ENCODE peak calls at places on chromosomes 12 and 14, in ten cellular contexts. S is activated naive CD4-positive, alpha-beta T cell; E is mucosa of gallbladder; W is DMS 273 treated with DMSO at 0.1 percent for 48 hours; K is GM13977; N is pons; T is activated T-cell treated with anti-CD3 and anti-CD28 coated beads, Interleukin-2, amount 50 U/mL, for 72 hours; L is T47D; D is cardiac fibroblast; R is NCI-H1048. O is an unnamed sample.

GRCh38 chr12:94535614-94535932 is 75.9 kb upstream of the CEP83 start:
- DNase-seq in S (no peak), E (no peak), W (no peak), K (no peak), N (no peak), T (no peak), L (no peak), D (no peak), R (no peak), O (no peak)

GRCh38 chr14:39169541-39169900 is 612 bp downstream of the TRAPPC6B start:
- DNase-seq in S (no peak), E (no peak), W (no peak), K (no peak), N (peak; percentile 24), T (no peak), L (peak; percentile 67), D (peak; percentile 12), R (no peak), O (peak; percentile 32)

GRCh38 chr14:74038015-74038859 is 19.1 kb downstream of the BBOF1 start:
- DNase-seq in S (no peak), E (no peak), W (peak; percentile 32), K (peak; percentile 58), N (peak; percentile 75), T (peak; percentile 21), L (peak; percentile 81), D (peak; percentile 76), R (peak; percentile 3), O (peak; percentile 43)

GRCh38 chr12:107320929-107321618 is 227.7 kb upstream of the CRY1 start:
- DNase-seq in S (peak; percentile 74), E (no peak), W (no peak), K (no peak), N (no peak), T (peak; percentile 78), L (no peak), D (no peak), R (no peak), O (no peak)

GRCh38 chr14:53564870-53565269 is 391.8 kb downstream of the BMP4 start:
- DNase-seq in S (no peak), E (no peak), W (no peak), K (no peak), N (no peak), T (no peak), L (no peak), D (no peak), R (no peak), O (no peak)

GRCh38 chr14:65502676-65503124 is 90.2 kb downstream of the FUT8 start:
- DNase-seq in S (no peak), E (no peak), W (no peak), K (no peak), N (no peak), T (no peak), L (no peak), D (peak; percentile 63), R (no peak), O (no peak)

GRCh38 chr12:71019282-71019831 is 98.8 kb upstream of the PTPRR start:
- DNase-seq in S (no peak), E (no peak), W (no peak), K (no peak), N (no peak), T (no peak), L (no peak), D (no peak), R (no peak), O (no peak)

GRCh38 chr14:99809864-99810854 is 16.9 kb downstream of the EML1 start:
- DNase-seq in S (no peak), E (peak; percentile 37), W (no peak), K (no peak), N (no peak), T (no peak), L (peak; percentile 89), D (no peak), R (no peak), O (no peak)

GRCh38 chr14:50060871-50061663 is 55.3 kb downstream of the VCPKMT start:
- DNase-seq in S (no peak), E (peak; percentile 53), W (peak; percentile 12), K (peak; percentile 56), N (peak; percentile 59), T (peak; percentile 52), L (peak; percentile 25), D (peak; percentile 95), R (no peak), O (no peak)

GRCh38 chr12:106147956-106148355 is 9.2 kb upstream of the NUAK1 start:
- DNase-seq in S (no peak), E (peak; percentile 65), W (peak; percentile 50), K (no peak), N (peak; percentile 82), T (no peak), L (no peak), D (no peak), R (no peak), O (peak; percentile 79)

GRCh38 chr12:2110841-2111566 is 58.2 kb downstream of the CACNA1C start:
- DNase-seq in S (no peak), E (no peak), W (no peak), K (no peak), N (no peak), T (no peak), L (no peak), D (no peak), R (no peak), O (no peak)

GRCh38 chr12:57112492-57113294 is 1.5 kb upstream of the STAT6 start:
- DNase-seq in S (no peak), E (no peak), W (no peak), K (no peak), N (no peak), T (no peak), L (no peak), D (no peak), R (no peak), O (no peak)

GRCh38 chr12:129520736-129521135 is 383.1 kb downstream of the TMEM132D start:
- DNase-seq in S (no peak), E (no peak), W (no peak), K (no peak), N (no peak), T (no peak), L (no peak), D (no peak), R (no peak), O (no peak)

GRCh38 chr12:126930234-126930633 is 1336.7 kb upstream of the TMEM132C start:
- DNase-seq in S (no peak), E (no peak), W (no peak), K (no peak), N (no peak), T (no peak), L (peak; percentile 32), D (no peak), R (no peak), O (no peak)

GRCh38 chr14:58747181-58747580 is 109.4 kb downstream of the DACT1 start:
- DNase-seq in S (no peak), E (peak; percentile 72), W (no peak), K (no peak), N (peak; percentile 49), T (no peak), L (no peak), D (peak; percentile 94), R (no peak), O (no peak)

GRCh38 chr12:26612203-26612602 is 220.8 kb downstream of the ITPR2 start:
- DNase-seq in S (no peak), E (no peak), W (no peak), K (no peak), N (peak; percentile 98), T (no peak), L (no peak), D (no peak), R (no peak), O (peak; percentile 77)

GRCh38 chr14:99647407-99647806 is 2.5 kb downstream of the HHIPL1 start:
- DNase-seq in S (no peak), E (no peak), W (no peak), K (no peak), N (no peak), T (no peak), L (no peak), D (no peak), R (no peak), O (no peak)

GRCh38 chr14:71650187-71650586 is 282.0 kb upstream of the RGS6 start:
- DNase-seq in S (no peak), E (no peak), W (no peak), K (no peak), N (no peak), T (no peak), L (no peak), D (no peak), R (no peak), O (no peak)

GRCh38 chr14:38992067-38992835 is 110.8 kb downstream of the SEC23A start:
- DNase-seq in S (no peak), E (no peak), W (peak; percentile 26), K (no peak), N (no peak), T (no peak), L (peak; percentile 22), D (peak; percentile 27), R (no peak), O (no peak)

GRCh38 chr12:8156845-8157244 is at the start of gene ZNF705A:
- DNase-seq in S (no peak), E (no peak), W (no peak), K (no peak), N (peak; percentile 34), T (no peak), L (no peak), D (peak; percentile 52), R (no peak), O (no peak)

GRCh38 chr14:88879016-88879415 is 54.6 kb downstream of the TTC8 start:
- DNase-seq in S (no peak), E (no peak), W (no peak), K (no peak), N (no peak), T (no peak), L (no peak), D (peak; percentile 76), R (no peak), O (no peak)

GRCh38 chr14:105867961-105868599 is 341.7 kb downstream of the TMEM121 start:
- DNase-seq in S (no peak), E (no peak), W (no peak), K (no peak), N (no peak), T (no peak), L (no peak), D (no peak), R (no peak), O (no peak)

GRCh38 chr12:21438643-21439042 is 1.2 kb downstream of the PYROXD1 start:
- DNase-seq in S (no peak), E (no peak), W (no peak), K (no peak), N (no peak), T (no peak), L (no peak), D (no peak), R (no peak), O (no peak)

GRCh38 chr12:84502907-84503787 is 409.5 kb downstream of the SLC6A15 start:
- DNase-seq in S (no peak), E (peak; percentile 40), W (peak; percentile 28), K (peak; percentile 16), N (peak; percentile 78), T (peak; percentile 23), L (peak; percentile 79), D (peak; percentile 70), R (no peak), O (peak; percentile 60)

GRCh38 chr12:30090258-30090657 is 306.5 kb upstream of the TMTC1 start:
- DNase-seq in S (no peak), E (no peak), W (no peak), K (no peak), N (no peak), T (no peak), L (no peak), D (no peak), R (no peak), O (no peak)

GRCh38 chr12:120677765-120678473 is 9.0 kb upstream of the MLEC start:
- DNase-seq in S (no peak), E (no peak), W (no peak), K (peak; percentile 65), N (no peak), T (peak; percentile 33), L (no peak), D (peak; percentile 15), R (no peak), O (no peak)

GRCh38 chr14:101972126-101972785 is 7.9 kb downstream of the DYNC1H1 start:
- DNase-seq in S (no peak), E (peak; percentile 92), W (peak; percentile 75), K (no peak), N (peak; percentile 72), T (no peak), L (peak; percentile 88), D (peak; percentile 98), R (peak; percentile 33), O (peak; percentile 25)

GRCh38 chr14:101231828-101232227 is 328.3 kb upstream of the RTL1 start:
- DNase-seq in S (no peak), E (no peak), W (no peak), K (no peak), N (no peak), T (no peak), L (no peak), D (no peak), R (no peak), O (no peak)